ENCODE peak calls at places on chromosomes 5 and 9, in four cellular contexts. N is T-helper 2 cell, V is anterior cingulate cortex, S is Panc1. F is an unnamed sample.

GRCh38 chr5:159975462-159976019 is 33.4 kb upstream of the TTC1 start:
- DNase-seq in V (no peak), S (no peak), N (no peak), F (no peak)

GRCh38 chr5:169229342-169229892 is 71.5 kb downstream of the SLIT3 start:
- DNase-seq in V (no peak), S (no peak), N (no peak), F (no peak)

GRCh38 chr5:78566747-78567449 is 81.7 kb downstream of the LHFPL2 start:
- DNase-seq in N (no peak), S (no peak), V (no peak), F (no peak)

GRCh38 chr9:95157491-95158151 is 159.9 kb downstream of the FANCC start:
- DNase-seq in S (no peak), N (no peak), V (no peak), F (no peak)

GRCh38 chr9:96553070-96553469 is 66.6 kb downstream of the CDC14B start:
- DNase-seq in V (no peak), S (no peak), N (no peak), F (no peak)

GRCh38 chr9:133526721-133527321 is 2.1 kb upstream of the MYMK start:
- DNase-seq in N (no peak), S (no peak), V (peak), F (no peak)

GRCh38 chr5:138874771-138875628 is at the start of gene LRRTM2:
- DNase-seq in S (no peak), N (no peak), V (peak), F (no peak)

GRCh38 chr9:4442806-4443205 is 47.5 kb upstream of the SLC1A1 start:
- DNase-seq in S (no peak), V (no peak), N (no peak), F (no peak)

GRCh38 chr5:113232246-113232645 is 202.5 kb downstream of the TSSK1B start:
- DNase-seq in N (no peak), S (no peak), V (no peak), F (no peak)

F was measured in T-helper 17 cell.